ENCODE peak calls at places on chromosome 7, in four cellular contexts. I is bronchial epithelial cell; K is fibroblast of lung; R is naive thymus-derived CD4-positive, alpha-beta T cell. Z is an unnamed sample.

GRCh38 chr7:43302211-43302711 is 189.8 kb downstream of the HECW1 start:
- DNase-seq in K (peak; percentile 66), R (no peak), I (peak; percentile 81), Z (no peak)

GRCh38 chr7:140591178-140591902 is 49.3 kb downstream of the DENND2A start:
- DNase-seq in R (no peak), I (peak; percentile 73), K (no peak), Z (no peak)

GRCh38 chr7:108328174-108328651 is 128.0 kb downstream of the NRCAM start:
- DNase-seq in K (no peak), I (no peak), R (no peak), Z (no peak)

GRCh38 chr7:106774768-106775551 is 90.1 kb upstream of the PIK3CG start:
- DNase-seq in I (no peak), K (peak; percentile 29), R (no peak), Z (no peak)

GRCh38 chr7:47326220-47326619 is 255.7 kb downstream of the TNS3 start:
- DNase-seq in I (peak; percentile 92), R (no peak), K (peak; percentile 74), Z (peak; percentile 30)

GRCh38 chr7:157009170-157009777 is 1.2 kb downstream of the MNX1 start:
- DNase-seq in R (no peak), I (no peak), K (no peak), Z (no peak)

GRCh38 chr7:114653391-114654088 is 238.9 kb downstream of the FOXP2 start:
- DNase-seq in R (no peak), I (no peak), K (peak; percentile 15), Z (no peak)

GRCh38 chr7:152076940-152077933 is 51.8 kb downstream of the GALNT11 start:
- DNase-seq in R (no peak), K (no peak), I (peak; percentile 58), Z (no peak)

GRCh38 chr7:44114586-44115310 is 8.6 kb downstream of the POLD2 start:
- DNase-seq in I (no peak), K (no peak), R (no peak), Z (no peak)

GRCh38 chr7:92988941-92989540 is 128.7 kb downstream of the SAMD9 start:
- DNase-seq in R (no peak), I (peak; percentile 47), K (peak; percentile 14), Z (peak; percentile 14)

GRCh38 chr7:129184979-129185670 is 3.3 kb upstream of the SMO start:
- DNase-seq in I (peak; percentile 88), R (no peak), K (no peak), Z (no peak)

GRCh38 chr7:159016591-159016990 is 128.1 kb downstream of the VIPR2 start:
- DNase-seq in K (no peak), R (no peak), I (no peak), Z (no peak)
- H3K4me3 ChIP-seq in K (no peak overlapping the region), R (no peak overlapping the region), I (no peak overlapping the region), Z (no peak overlapping the region)

GRCh38 chr7:80774843-80775242 is 136.4 kb downstream of the CD36 start:
- DNase-seq in K (no peak), I (no peak), R (no peak), Z (no peak)
- H3K4me3 ChIP-seq in K (no peak overlapping the region), I (no peak overlapping the region), R (no peak overlapping the region), Z (no peak overlapping the region)

DNA sequence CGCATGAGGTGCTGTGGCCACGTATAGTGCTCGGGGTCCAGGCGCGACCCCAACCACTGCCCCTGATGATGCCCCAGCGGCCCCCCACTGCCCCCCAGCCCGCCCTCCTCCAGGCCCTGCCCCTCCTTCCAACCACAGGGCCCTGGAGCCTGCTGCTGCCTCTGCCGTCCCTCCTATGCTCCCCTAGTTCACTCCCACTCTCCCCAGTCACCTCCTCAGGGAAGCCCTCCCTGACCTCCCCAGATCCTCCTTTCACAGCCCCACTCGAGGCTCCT is 93.8 kb downstream of the UNCX start:
- DNase-seq in R (no peak), I (no peak), K (no peak), Z (no peak)
- H3K4me3 ChIP-seq in R (no peak overlapping the region), I (no peak overlapping the region), K (no peak overlapping the region), Z (no peak overlapping the region)

GRCh38 chr7:131905574-131905973 is 349.1 kb upstream of the PODXL start:
- DNase-seq in R (no peak), I (no peak), K (no peak), Z (no peak)

GRCh38 chr7:131911112-131911511 is 354.7 kb upstream of the PODXL start:
- DNase-seq in I (no peak), K (no peak), R (no peak), Z (no peak)

GRCh38 chr7:131904750-131905327 is 348.4 kb upstream of the PODXL start:
- DNase-seq in R (no peak), K (no peak), I (no peak), Z (no peak)

GRCh38 chr7:131908719-131909118 is 352.3 kb upstream of the PODXL start:
- DNase-seq in I (no peak), K (no peak), R (no peak), Z (no peak)

GRCh38 chr7:131909151-131909768 is 352.8 kb upstream of the PODXL start:
- DNase-seq in I (no peak), K (no peak), R (no peak), Z (no peak)
- H3K4me3 ChIP-seq in I (no peak overlapping the region), K (no peak overlapping the region), R (no peak overlapping the region), Z (no peak overlapping the region)